ENCODE peak calls at places on chromosomes 6 and 20, in seven cellular contexts. G is heart left ventricle, K is endothelial cell of umbilical vein, E is GM12865, N is kidney epithelial cell, L is HCT116, C is tibial artery. Q is an unnamed sample.

GRCh38 chr20:3663031-3663701 is at the start of gene GFRA4:
- DNase-seq in G (no peak), K (no peak), E (no peak), N (no peak), L (no peak), C (peak), Q (no peak)

GRCh38 chr6:158002249-158002950 is 20.7 kb downstream of the SYNJ2 start:
- DNase-seq in G (no peak), K (no peak), E (no peak), N (no peak), L (peak), C (no peak), Q (peak)

GRCh38 chr6:12875061-12875460 is 158.5 kb downstream of the PHACTR1 start:
- DNase-seq in G (no peak), K (no peak), E (no peak), N (no peak), L (no peak), C (no peak), Q (no peak)

GRCh38 chr20:48283470-48284110 is 498.3 kb upstream of the SULF2 start:
- DNase-seq in G (peak), K (peak), E (no peak), N (peak), L (no peak), C (peak), Q (no peak)

GRCh38 chr6:137678451-137678850 is 184.3 kb upstream of the OLIG3 start:
- DNase-seq in G (no peak), K (no peak), E (peak), N (no peak), L (no peak), C (no peak), Q (no peak)

GRCh38 chr6:31763617-31763940 is 1.1 kb downstream of the SAPCD1 start:
- DNase-seq in G (peak), K (peak), E (no peak), N (no peak), L (no peak), C (no peak), Q (no peak)

GRCh38 chr20:35341366-35342028 is 49.3 kb upstream of the FAM83C start:
- DNase-seq in G (no peak), K (no peak), E (no peak), N (no peak), L (no peak), C (no peak), Q (no peak)

GRCh38 chr6:84868149-84868548 is 103.8 kb upstream of the TBX18 start:
- DNase-seq in G (no peak), K (no peak), E (no peak), N (no peak), L (no peak), C (no peak), Q (no peak)

GRCh38 chr6:33908025-33908424 is 104.2 kb upstream of the MLN start:
- DNase-seq in G (no peak), K (no peak), E (peak), N (no peak), L (no peak), C (no peak), Q (no peak)

GRCh38 chr6:24960991-24961475 is 25.3 kb upstream of the RIPOR2 start:
- DNase-seq in G (no peak), K (peak), E (no peak), N (no peak), L (no peak), C (no peak), Q (peak)

GRCh38 chr6:34142599-34142998 is 3.3 kb downstream of the GRM4 start:
- DNase-seq in G (no peak), K (no peak), E (no peak), N (no peak), L (no peak), C (no peak), Q (no peak)

GRCh38 chr6:13012271-13012670 is 295.7 kb downstream of the PHACTR1 start:
- DNase-seq in G (no peak), K (no peak), E (no peak), N (no peak), L (no peak), C (no peak), Q (peak)

GRCh38 chr6:44120692-44121443 is 6.4 kb downstream of the MRPL14 start:
- DNase-seq in G (no peak), K (no peak), E (no peak), N (no peak), L (no peak), C (no peak), Q (no peak)

GRCh38 chr20:48750941-48751620 is 76.7 kb downstream of the PREX1 start:
- DNase-seq in G (peak), K (peak), E (peak), N (no peak), L (no peak), C (no peak), Q (no peak)

GRCh38 chr20:25573288-25574251 is 11.8 kb downstream of the NINL start:
- DNase-seq in G (no peak), K (peak), E (no peak), N (no peak), L (no peak), C (no peak), Q (no peak)

GRCh38 chr20:61426361-61426760 is 174.3 kb downstream of the CDH4 start:
- DNase-seq in G (no peak), K (no peak), E (no peak), N (no peak), L (no peak), C (no peak), Q (no peak)

GRCh38 chr6:74519172-74519571 is 686.7 kb downstream of the COL12A1 start:
- DNase-seq in G (no peak), K (peak), E (no peak), N (peak), L (no peak), C (no peak), Q (no peak)

GRCh38 chr20:63359937-63360849 is 956 bp downstream of the CHRNA4 start:
- DNase-seq in G (no peak), K (no peak), E (no peak), N (no peak), L (no peak), C (no peak), Q (no peak)

GRCh38 chr6:157061770-157062594 is 261.3 kb downstream of the TMEM242 start:
- DNase-seq in G (no peak), K (no peak), E (no peak), N (no peak), L (no peak), C (no peak), Q (no peak)

GRCh38 chr6:43325876-43326275 is 17.2 kb upstream of the CRIP3 start:
- DNase-seq in G (no peak), K (no peak), E (no peak), N (no peak), L (no peak), C (no peak), Q (no peak)

GRCh38 chr6:104613416-104614001 is 246.2 kb downstream of the HACE1 start:
- DNase-seq in G (no peak), K (no peak), E (no peak), N (no peak), L (no peak), C (no peak), Q (no peak)

GRCh38 chr6:14316911-14317535 is 199.5 kb downstream of the CD83 start:
- DNase-seq in G (no peak), K (no peak), E (peak), N (no peak), L (no peak), C (no peak), Q (peak)
- TF ChIP-seq CTCF in G (no peak), K (no peak), E (peak), N (peak), L (peak), C (no peak), Q (peak)

GRCh38 chr20:36744243-36744642 is 1.6 kb downstream of the NDRG3 start:
- DNase-seq in G (no peak), K (no peak), E (no peak), N (no peak), L (no peak), C (no peak), Q (no peak)
- H3K4me3 ChIP-seq in G (no peak), K (no peak), E (no peak), N (no peak), L (no peak), C (peak), Q (peak)

GRCh38 chr6:119343167-119343566 is 6.4 kb downstream of the MAN1A1 start:
- DNase-seq in G (no peak), K (no peak), E (no peak), N (no peak), L (no peak), C (no peak), Q (no peak)
- TF ChIP-seq CTCF in G (no peak), K (no peak), E (no peak), N (no peak), L (no peak), C (no peak), Q (no peak)

GRCh38 chr6:144036064-144036873 is 28.2 kb upstream of the PLAGL1 start:
- DNase-seq in G (peak), K (peak), E (peak), N (no peak), L (no peak), C (peak), Q (no peak)
- H3K4me3 ChIP-seq in G (no peak), K (no peak), E (no peak), N (no peak), L (no peak), C (peak), Q (no peak)

DNA sequence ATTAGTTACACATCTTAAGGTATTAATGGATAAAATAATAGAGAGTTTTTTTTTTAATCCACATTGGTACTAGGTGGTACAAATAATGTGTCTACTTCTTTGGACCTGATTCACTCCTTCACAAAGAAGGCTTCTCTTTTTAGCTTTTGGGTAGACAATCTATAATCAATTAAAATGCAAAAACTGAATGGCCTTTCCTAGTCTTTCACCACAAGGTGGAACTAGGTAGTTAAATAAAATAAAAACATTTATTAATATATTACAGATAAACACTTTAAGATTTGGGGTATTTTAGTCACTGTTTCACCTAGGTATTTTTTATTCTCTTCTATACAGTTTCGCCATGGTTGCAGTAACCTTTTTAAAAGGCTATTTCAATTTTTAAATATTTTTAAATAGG is 68.3 kb upstream of the DST start:
- DNase-seq in G (no peak), K (no peak), E (no peak), N (no peak), L (no peak), C (no peak), Q (no peak)
- TF ChIP-seq CTCF in G (no peak), K (no peak), E (no peak), N (no peak), L (no peak), C (no peak), Q (no peak)